ENCODE peak calls at places on chromosomes 11 and 22, in five cellular contexts. One of them, this sample, is unnamed.

GRCh38 chr11:46356911-46357482 is 9.7 kb downstream of the DGKZ start:
- DNase-seq in progenitor cell of endocrine pancreas: no peak
- DNase-seq in A549: no peak
- DNase-seq in MM.1S: no peak
- DNase-seq in heart left ventricle: no peak
- DNase-seq in this sample: no peak

GRCh38 chr11:62957147-62957546 is 27.6 kb downstream of the SLC22A6 start:
- DNase-seq in progenitor cell of endocrine pancreas: no peak
- DNase-seq in A549: no peak
- DNase-seq in MM.1S: no peak
- DNase-seq in heart left ventricle: no peak
- DNase-seq in this sample: no peak

GRCh38 chr22:39965749-39966148 is 5.6 kb downstream of the TMA7B start:
- DNase-seq in progenitor cell of endocrine pancreas: no peak
- DNase-seq in A549: no peak
- DNase-seq in MM.1S: no peak
- DNase-seq in heart left ventricle: no peak
- DNase-seq in this sample: no peak

GRCh38 chr11:44917741-44918140 is 32.9 kb downstream of the TP53I11 start:
- DNase-seq in progenitor cell of endocrine pancreas: no peak
- DNase-seq in A549: no peak
- DNase-seq in MM.1S: no peak
- DNase-seq in heart left ventricle: no peak
- DNase-seq in this sample: no peak

GRCh38 chr11:42770444-42771065 is 541.2 kb upstream of the API5 start:
- DNase-seq in progenitor cell of endocrine pancreas: no peak
- DNase-seq in A549: no peak
- DNase-seq in MM.1S: peak
- DNase-seq in heart left ventricle: no peak
- DNase-seq in this sample: peak

GRCh38 chr11:74871037-74871436 is 77.9 kb downstream of the XRRA1 start:
- DNase-seq in progenitor cell of endocrine pancreas: no peak
- DNase-seq in A549: no peak
- DNase-seq in MM.1S: no peak
- DNase-seq in heart left ventricle: no peak
- DNase-seq in this sample: peak

GRCh38 chr22:28714043-28714442 is 27.6 kb downstream of the CHEK2 start:
- DNase-seq in progenitor cell of endocrine pancreas: no peak
- DNase-seq in A549: no peak
- DNase-seq in MM.1S: no peak
- DNase-seq in heart left ventricle: no peak
- DNase-seq in this sample: no peak

GRCh38 chr22:46373166-46373565 is 37.7 kb downstream of the TRMU start:
- DNase-seq in progenitor cell of endocrine pancreas: no peak
- DNase-seq in A549: no peak
- DNase-seq in MM.1S: no peak
- DNase-seq in heart left ventricle: peak
- DNase-seq in this sample: no peak

GRCh38 chr11:110896358-110896757 is 184.1 kb upstream of the ARHGAP20 start:
- DNase-seq in progenitor cell of endocrine pancreas: no peak
- DNase-seq in A549: no peak
- DNase-seq in MM.1S: no peak
- DNase-seq in heart left ventricle: no peak
- DNase-seq in this sample: no peak

GRCh38 chr11:9495780-9496514 is 35.1 kb downstream of the ZNF143 start:
- DNase-seq in progenitor cell of endocrine pancreas: no peak
- DNase-seq in A549: no peak
- DNase-seq in MM.1S: no peak
- DNase-seq in heart left ventricle: no peak
- DNase-seq in this sample: no peak

GRCh38 chr22:34866501-34867171 is 199.3 kb upstream of the ISX start:
- DNase-seq in progenitor cell of endocrine pancreas: no peak
- DNase-seq in A549: no peak
- DNase-seq in MM.1S: no peak
- DNase-seq in heart left ventricle: no peak
- DNase-seq in this sample: no peak

GRCh38 chr11:2929511-2929879 is 275 bp upstream of the PHLDA2 start:
- DNase-seq in progenitor cell of endocrine pancreas: no peak
- DNase-seq in A549: peak
- DNase-seq in MM.1S: no peak
- DNase-seq in heart left ventricle: peak
- DNase-seq in this sample: peak

GRCh38 chr22:25775501-25775900 is 33.5 kb downstream of the MYO18B start:
- DNase-seq in progenitor cell of endocrine pancreas: no peak
- DNase-seq in A549: no peak
- DNase-seq in MM.1S: no peak
- DNase-seq in heart left ventricle: no peak
- DNase-seq in this sample: no peak

GRCh38 chr11:116314012-116314411 is 458.8 kb downstream of the BUD13 start:
- DNase-seq in progenitor cell of endocrine pancreas: no peak
- DNase-seq in A549: no peak
- DNase-seq in MM.1S: no peak
- DNase-seq in heart left ventricle: no peak
- DNase-seq in this sample: no peak

GRCh38 chr11:119155733-119156492 is 7.1 kb downstream of the ABCG4 start:
- DNase-seq in progenitor cell of endocrine pancreas: no peak
- DNase-seq in A549: peak
- DNase-seq in MM.1S: peak
- DNase-seq in heart left ventricle: no peak
- DNase-seq in this sample: no peak
- TF ChIP-seq CTCF in progenitor cell of endocrine pancreas: peak
- TF ChIP-seq CTCF in A549: no peak
- TF ChIP-seq CTCF in MM.1S: peak
- TF ChIP-seq CTCF in heart left ventricle: no peak
- TF ChIP-seq CTCF in this sample: no peak

GRCh38 chr11:30583505-30584280 is 2.5 kb downstream of the MPPED2 start:
- DNase-seq in progenitor cell of endocrine pancreas: peak
- DNase-seq in A549: no peak
- DNase-seq in MM.1S: no peak
- DNase-seq in heart left ventricle: peak
- DNase-seq in this sample: peak

GRCh38 chr11:30581646-30582045 is 4.5 kb downstream of the MPPED2 start:
- DNase-seq in progenitor cell of endocrine pancreas: no peak
- DNase-seq in A549: no peak
- DNase-seq in MM.1S: no peak
- DNase-seq in heart left ventricle: no peak
- DNase-seq in this sample: no peak

GRCh38 chr11:30585067-30585891 is 874 bp downstream of the MPPED2 start:
- DNase-seq in progenitor cell of endocrine pancreas: peak
- DNase-seq in A549: peak
- DNase-seq in MM.1S: peak
- DNase-seq in heart left ventricle: peak
- DNase-seq in this sample: peak

GRCh38 chr11:30585892-30586250 is 282 bp downstream of the MPPED2 start:
- DNase-seq in progenitor cell of endocrine pancreas: no peak
- DNase-seq in A549: no peak
- DNase-seq in MM.1S: no peak
- DNase-seq in heart left ventricle: peak
- DNase-seq in this sample: peak

DNA sequence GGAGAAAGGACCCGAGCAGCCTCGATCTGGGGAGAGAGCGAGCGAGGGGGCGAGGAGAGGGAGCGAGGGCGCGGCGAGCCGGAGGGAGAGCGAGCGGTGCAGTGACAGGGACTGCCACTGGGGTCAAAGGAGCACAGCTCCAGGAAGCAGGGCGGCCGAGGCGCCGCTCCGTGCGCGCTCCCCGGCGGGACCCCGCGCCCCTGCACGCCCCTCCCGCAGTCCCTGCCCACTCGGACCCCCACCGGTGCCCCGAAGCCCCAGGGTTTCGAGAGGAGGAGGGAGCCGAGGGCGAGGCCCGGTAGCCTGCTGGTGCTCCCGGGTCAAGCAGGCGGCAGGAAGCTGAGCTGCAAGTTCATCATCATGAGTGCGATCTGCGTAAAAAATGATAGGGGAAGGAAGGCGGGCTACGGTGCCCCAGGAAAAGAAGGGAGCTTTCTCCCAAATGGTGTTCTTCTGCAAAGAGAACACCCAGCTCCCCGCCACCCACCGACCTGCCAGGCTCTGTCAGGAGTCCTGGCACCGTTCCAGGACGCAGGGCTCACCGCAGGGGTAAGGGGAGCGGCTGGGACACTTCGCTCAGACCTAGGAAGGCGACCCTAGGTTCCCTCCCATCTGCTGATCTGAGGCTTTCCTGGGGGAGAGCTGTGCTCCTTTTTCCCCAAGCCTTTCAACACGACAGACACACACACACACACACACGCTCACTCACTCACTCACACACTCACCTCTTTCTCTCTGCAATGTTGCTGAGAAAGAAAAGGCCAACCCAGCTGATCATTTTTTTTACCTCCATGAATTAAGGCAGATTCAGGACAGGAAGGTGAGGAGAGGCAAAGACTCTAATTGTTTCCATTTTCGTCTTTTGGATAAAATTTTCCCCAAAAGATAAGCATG is at the start of gene MPPED2:
- DNase-seq in progenitor cell of endocrine pancreas: peak
- DNase-seq in A549: peak
- DNase-seq in MM.1S: peak
- DNase-seq in heart left ventricle: peak
- DNase-seq in this sample: peak
- TF ChIP-seq CTCF in progenitor cell of endocrine pancreas: peak
- TF ChIP-seq CTCF in A549: peak
- TF ChIP-seq CTCF in MM.1S: peak
- TF ChIP-seq CTCF in heart left ventricle: peak
- TF ChIP-seq CTCF in this sample: peak

GRCh38 chr11:103636232-103636631 is 400.2 kb upstream of the DDI1 start:
- DNase-seq in progenitor cell of endocrine pancreas: no peak
- DNase-seq in A549: no peak
- DNase-seq in MM.1S: no peak
- DNase-seq in heart left ventricle: no peak
- DNase-seq in this sample: no peak

GRCh38 chr11:103631841-103632240 is 404.6 kb upstream of the DDI1 start:
- DNase-seq in progenitor cell of endocrine pancreas: no peak
- DNase-seq in A549: no peak
- DNase-seq in MM.1S: no peak
- DNase-seq in heart left ventricle: no peak
- DNase-seq in this sample: no peak

GRCh38 chr11:103633819-103634590 is 402.4 kb upstream of the DDI1 start:
- DNase-seq in progenitor cell of endocrine pancreas: no peak
- DNase-seq in A549: no peak
- DNase-seq in MM.1S: no peak
- DNase-seq in heart left ventricle: no peak
- DNase-seq in this sample: no peak

GRCh38 chr11:103637250-103637649 is 399.2 kb upstream of the DDI1 start:
- DNase-seq in progenitor cell of endocrine pancreas: no peak
- DNase-seq in A549: no peak
- DNase-seq in MM.1S: no peak
- DNase-seq in heart left ventricle: no peak
- DNase-seq in this sample: no peak

GRCh38 chr11:103633037-103633788 is 403.2 kb upstream of the DDI1 start:
- DNase-seq in progenitor cell of endocrine pancreas: no peak
- DNase-seq in A549: no peak
- DNase-seq in MM.1S: no peak
- DNase-seq in heart left ventricle: no peak
- DNase-seq in this sample: no peak
- TF ChIP-seq CTCF in progenitor cell of endocrine pancreas: no peak
- TF ChIP-seq CTCF in A549: no peak
- TF ChIP-seq CTCF in MM.1S: no peak
- TF ChIP-seq CTCF in heart left ventricle: no peak
- TF ChIP-seq CTCF in this sample: no peak

GRCh38 chr11:4493480-4493818 is 11.0 kb downstream of the OR52K1 start:
- DNase-seq in progenitor cell of endocrine pancreas: no peak
- DNase-seq in A549: no peak
- DNase-seq in MM.1S: no peak
- DNase-seq in heart left ventricle: no peak
- DNase-seq in this sample: no peak
- TF ChIP-seq CTCF in progenitor cell of endocrine pancreas: no peak
- TF ChIP-seq CTCF in A549: peak
- TF ChIP-seq CTCF in MM.1S: no peak
- TF ChIP-seq CTCF in heart left ventricle: no peak
- TF ChIP-seq CTCF in this sample: no peak

DNA sequence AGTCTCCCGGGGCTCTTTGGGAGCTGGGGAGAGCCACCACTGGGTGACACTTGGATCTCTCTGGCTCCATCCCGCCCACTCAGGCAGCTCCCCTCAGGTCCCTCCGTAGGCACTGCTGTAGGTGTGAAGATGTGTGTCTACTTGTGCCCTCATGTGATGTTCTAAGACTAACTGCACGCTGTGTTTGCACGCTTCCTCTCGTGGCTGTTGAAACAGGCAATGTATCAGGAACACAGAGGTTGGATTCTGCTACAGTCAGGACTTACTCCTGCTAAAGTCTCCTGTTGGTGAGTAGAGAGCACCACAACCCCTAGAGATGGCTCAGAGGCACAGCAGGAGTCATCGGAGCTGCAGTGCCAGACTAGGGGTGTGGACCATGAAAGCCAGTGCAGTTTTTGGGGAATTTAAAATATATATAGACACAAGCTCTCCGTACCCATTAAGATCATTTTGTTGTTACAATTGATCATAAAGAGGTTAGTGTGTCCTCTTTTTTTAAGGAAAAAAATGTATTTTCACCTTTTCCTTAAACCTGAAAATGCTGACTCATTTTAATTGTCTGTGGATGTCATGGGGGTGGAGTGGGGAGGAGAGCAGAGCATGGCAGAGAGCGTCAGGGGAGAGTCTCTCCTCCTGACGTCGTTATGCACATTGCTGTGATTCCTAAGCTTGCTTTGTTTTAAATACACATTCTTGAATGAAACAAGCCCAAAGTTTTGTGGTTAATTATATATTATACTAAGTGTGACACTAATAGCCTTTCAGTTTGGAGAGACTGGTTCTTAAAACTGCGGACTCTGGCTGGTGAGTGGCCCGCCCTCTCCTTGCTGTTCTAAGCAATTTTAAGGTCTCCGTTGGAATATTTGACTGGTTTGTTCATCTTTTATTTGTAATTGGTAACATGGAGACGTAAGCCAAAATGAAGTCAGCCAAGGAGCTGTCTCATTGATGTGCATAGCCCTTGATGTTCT is 16.2 kb upstream of the CTTN start:
- DNase-seq in progenitor cell of endocrine pancreas: no peak
- DNase-seq in A549: peak
- DNase-seq in MM.1S: no peak
- DNase-seq in heart left ventricle: no peak
- DNase-seq in this sample: no peak
- TF ChIP-seq CTCF in progenitor cell of endocrine pancreas: no peak
- TF ChIP-seq CTCF in A549: no peak
- TF ChIP-seq CTCF in MM.1S: no peak
- TF ChIP-seq CTCF in heart left ventricle: no peak
- TF ChIP-seq CTCF in this sample: no peak

GRCh38 chr11:64305691-64306562 is 603 bp downstream of the ESRRA start:
- DNase-seq in progenitor cell of endocrine pancreas: peak
- DNase-seq in A549: peak
- DNase-seq in MM.1S: peak
- DNase-seq in heart left ventricle: peak
- DNase-seq in this sample: no peak
- TF ChIP-seq CTCF in progenitor cell of endocrine pancreas: peak
- TF ChIP-seq CTCF in A549: peak
- TF ChIP-seq CTCF in MM.1S: peak
- TF ChIP-seq CTCF in heart left ventricle: peak
- TF ChIP-seq CTCF in this sample: peak

GRCh38 chr11:82225930-82226329 is 507.7 kb downstream of the FAM181B start:
- DNase-seq in progenitor cell of endocrine pancreas: no peak
- DNase-seq in A549: no peak
- DNase-seq in MM.1S: peak
- DNase-seq in heart left ventricle: no peak
- DNase-seq in this sample: no peak
- TF ChIP-seq CTCF in progenitor cell of endocrine pancreas: no peak
- TF ChIP-seq CTCF in A549: no peak
- TF ChIP-seq CTCF in MM.1S: peak
- TF ChIP-seq CTCF in heart left ventricle: no peak
- TF ChIP-seq CTCF in this sample: no peak

This sample was measured in GM13976.